ENCODE peak calls at places on chromosomes 12 and 14, in six cellular contexts. One of them, this sample, is unnamed.

GRCh38 chr12:101859664-101860607 is 17.4 kb upstream of the DRAM1 start:
- DNase-seq in B cell: no peak
- DNase-seq in stomach: no peak
- DNase-seq in MM.1S: no peak
- DNase-seq in psoas muscle: no peak
- DNase-seq in A673: no peak
- DNase-seq in this sample: no peak

GRCh38 chr14:92922155-92922735 is 705 bp upstream of the CHGA start:
- DNase-seq in psoas muscle: no peak
- DNase-seq in MM.1S: no peak
- DNase-seq in A673: no peak
- DNase-seq in stomach: no peak
- DNase-seq in B cell: no peak
- DNase-seq in this sample: no peak

GRCh38 chr14:61589691-61590521 is 105.4 kb upstream of the HIF1A start:
- DNase-seq in MM.1S: no peak
- DNase-seq in B cell: no peak
- DNase-seq in psoas muscle: no peak
- DNase-seq in A673: no peak
- DNase-seq in stomach: no peak
- DNase-seq in this sample: no peak

GRCh38 chr12:131003676-131004075 is 50.0 kb downstream of the ADGRD1 start:
- DNase-seq in A673: no peak
- DNase-seq in MM.1S: no peak
- DNase-seq in B cell: no peak
- DNase-seq in psoas muscle: no peak
- DNase-seq in stomach: no peak
- DNase-seq in this sample: no peak

GRCh38 chr14:93013368-93013719 is 90.4 kb downstream of the CHGA start:
- DNase-seq in stomach: no peak
- DNase-seq in B cell: no peak
- DNase-seq in A673: no peak
- DNase-seq in psoas muscle: no peak
- DNase-seq in MM.1S: no peak
- DNase-seq in this sample: no peak

GRCh38 chr12:91413591-91413990 is 231.0 kb upstream of the DCN start:
- DNase-seq in psoas muscle: no peak
- DNase-seq in stomach: no peak
- DNase-seq in A673: no peak
- DNase-seq in B cell: no peak
- DNase-seq in MM.1S: no peak
- DNase-seq in this sample: no peak

GRCh38 chr14:60089201-60089600 is 2.5 kb upstream of the PCNX4 start:
- DNase-seq in stomach: no peak
- DNase-seq in B cell: no peak
- DNase-seq in MM.1S: no peak
- DNase-seq in psoas muscle: no peak
- DNase-seq in A673: no peak
- DNase-seq in this sample: no peak

GRCh38 chr14:36513012-36513420 is 7.0 kb downstream of the NKX2-1 start:
- DNase-seq in A673: no peak
- DNase-seq in psoas muscle: no peak
- DNase-seq in MM.1S: no peak
- DNase-seq in stomach: no peak
- DNase-seq in B cell: no peak
- DNase-seq in this sample: no peak

GRCh38 chr14:48584031-48584430 is 908.6 kb upstream of the MDGA2 start:
- DNase-seq in MM.1S: no peak
- DNase-seq in A673: no peak
- DNase-seq in B cell: no peak
- DNase-seq in stomach: no peak
- DNase-seq in psoas muscle: no peak
- DNase-seq in this sample: no peak

GRCh38 chr12:24777359-24777758 is 171.5 kb downstream of the BCAT1 start:
- DNase-seq in B cell: no peak
- DNase-seq in psoas muscle: no peak
- DNase-seq in MM.1S: no peak
- DNase-seq in stomach: no peak
- DNase-seq in A673: no peak
- DNase-seq in this sample: no peak

GRCh38 chr12:53561590-53561953 is 54.3 kb upstream of the NPFF start:
- DNase-seq in MM.1S: no peak
- DNase-seq in B cell: no peak
- DNase-seq in stomach: no peak
- DNase-seq in psoas muscle: no peak
- DNase-seq in A673: peak
- DNase-seq in this sample: no peak

GRCh38 chr14:103031956-103032355 is 25.4 kb downstream of the CDC42BPB start:
- DNase-seq in stomach: peak
- DNase-seq in MM.1S: no peak
- DNase-seq in B cell: no peak
- DNase-seq in psoas muscle: no peak
- DNase-seq in A673: no peak
- DNase-seq in this sample: no peak

GRCh38 chr12:120234643-120235368 is 30.7 kb downstream of the PXN start:
- DNase-seq in MM.1S: no peak
- DNase-seq in stomach: peak
- DNase-seq in psoas muscle: peak
- DNase-seq in A673: peak
- DNase-seq in B cell: no peak
- DNase-seq in this sample: no peak

GRCh38 chr14:65346895-65347294 is 65.6 kb upstream of the FUT8 start:
- DNase-seq in psoas muscle: peak
- DNase-seq in MM.1S: peak
- DNase-seq in A673: no peak
- DNase-seq in B cell: no peak
- DNase-seq in stomach: no peak
- DNase-seq in this sample: no peak

GRCh38 chr12:12663644-12664294 is 32.2 kb downstream of the GPR19 start:
- DNase-seq in MM.1S: no peak
- DNase-seq in psoas muscle: no peak
- DNase-seq in stomach: no peak
- DNase-seq in A673: no peak
- DNase-seq in B cell: no peak
- DNase-seq in this sample: no peak

GRCh38 chr12:107992016-107992415 is 137.1 kb upstream of the WSCD2 start:
- DNase-seq in psoas muscle: no peak
- DNase-seq in MM.1S: no peak
- DNase-seq in B cell: no peak
- DNase-seq in A673: no peak
- DNase-seq in stomach: no peak
- DNase-seq in this sample: no peak

GRCh38 chr14:43687866-43688265 is 819.2 kb downstream of the FSCB start:
- DNase-seq in psoas muscle: no peak
- DNase-seq in stomach: no peak
- DNase-seq in B cell: no peak
- DNase-seq in MM.1S: no peak
- DNase-seq in A673: peak
- DNase-seq in this sample: no peak

GRCh38 chr12:69810870-69811498 is 14.0 kb upstream of the MYRFL start:
- DNase-seq in A673: no peak
- DNase-seq in stomach: no peak
- DNase-seq in B cell: no peak
- DNase-seq in psoas muscle: no peak
- DNase-seq in MM.1S: no peak
- DNase-seq in this sample: no peak

GRCh38 chr14:102774391-102775153 is 2.7 kb upstream of the TRAF3 start:
- DNase-seq in A673: peak
- DNase-seq in MM.1S: peak
- DNase-seq in stomach: peak
- DNase-seq in psoas muscle: no peak
- DNase-seq in B cell: peak
- DNase-seq in this sample: peak

GRCh38 chr12:121284551-121285390 is 11.7 kb downstream of the CAMKK2 start:
- DNase-seq in B cell: no peak
- DNase-seq in psoas muscle: no peak
- DNase-seq in MM.1S: no peak
- DNase-seq in stomach: peak
- DNase-seq in A673: no peak
- DNase-seq in this sample: no peak

GRCh38 chr14:35470775-35471174 is 63.2 kb upstream of the INSM2 start:
- DNase-seq in B cell: no peak
- DNase-seq in stomach: no peak
- DNase-seq in MM.1S: no peak
- DNase-seq in psoas muscle: no peak
- DNase-seq in A673: peak
- DNase-seq in this sample: no peak

GRCh38 chr14:30756594-30756993 is 117.8 kb upstream of the COCH start:
- DNase-seq in psoas muscle: no peak
- DNase-seq in A673: peak
- DNase-seq in stomach: no peak
- DNase-seq in MM.1S: no peak
- DNase-seq in B cell: no peak
- DNase-seq in this sample: no peak

GRCh38 chr12:65106948-65107347 is 14.2 kb downstream of the WIF1 start:
- DNase-seq in psoas muscle: no peak
- DNase-seq in stomach: no peak
- DNase-seq in A673: no peak
- DNase-seq in B cell: no peak
- DNase-seq in MM.1S: no peak
- DNase-seq in this sample: no peak

GRCh38 chr14:59483360-59483759 is 848 bp downstream of the L3HYPDH start:
- DNase-seq in A673: peak
- DNase-seq in B cell: no peak
- DNase-seq in psoas muscle: peak
- DNase-seq in stomach: no peak
- DNase-seq in MM.1S: no peak
- DNase-seq in this sample: no peak

GRCh38 chr14:53054457-53054856 is 98.7 kb downstream of the DDHD1 start:
- DNase-seq in stomach: no peak
- DNase-seq in psoas muscle: no peak
- DNase-seq in B cell: no peak
- DNase-seq in A673: no peak
- DNase-seq in MM.1S: no peak
- DNase-seq in this sample: no peak
- TF ChIP-seq CTCF in stomach: no peak
- TF ChIP-seq CTCF in psoas muscle: no peak
- TF ChIP-seq CTCF in B cell: no peak
- TF ChIP-seq CTCF in A673: no peak
- TF ChIP-seq CTCF in MM.1S: no peak
- TF ChIP-seq CTCF in this sample: no peak

GRCh38 chr14:57480044-57480443 is 13.6 kb downstream of the CCDC198 start:
- DNase-seq in B cell: no peak
- DNase-seq in A673: peak
- DNase-seq in MM.1S: no peak
- DNase-seq in stomach: no peak
- DNase-seq in psoas muscle: no peak
- DNase-seq in this sample: no peak
- TF ChIP-seq CTCF in B cell: no peak
- TF ChIP-seq CTCF in A673: peak
- TF ChIP-seq CTCF in MM.1S: no peak
- TF ChIP-seq CTCF in stomach: no peak
- TF ChIP-seq CTCF in psoas muscle: no peak
- TF ChIP-seq CTCF in this sample: no peak

GRCh38 chr12:2009623-2010022 is 5.4 kb upstream of the DCP1B start:
- DNase-seq in psoas muscle: no peak
- DNase-seq in B cell: no peak
- DNase-seq in MM.1S: no peak
- DNase-seq in A673: no peak
- DNase-seq in stomach: no peak
- DNase-seq in this sample: no peak

GRCh38 chr12:2008677-2009076 is 4.4 kb upstream of the DCP1B start:
- DNase-seq in stomach: no peak
- DNase-seq in B cell: no peak
- DNase-seq in A673: no peak
- DNase-seq in psoas muscle: no peak
- DNase-seq in MM.1S: no peak
- DNase-seq in this sample: no peak

GRCh38 chr12:2003676-2004112 is 563 bp downstream of the DCP1B start:
- DNase-seq in A673: no peak
- DNase-seq in MM.1S: peak
- DNase-seq in psoas muscle: no peak
- DNase-seq in B cell: no peak
- DNase-seq in stomach: no peak
- DNase-seq in this sample: no peak

GRCh38 chr12:2004113-2004929 is at the start of gene DCP1B:
- DNase-seq in stomach: peak
- DNase-seq in MM.1S: peak
- DNase-seq in A673: peak
- DNase-seq in B cell: peak
- DNase-seq in psoas muscle: peak
- DNase-seq in this sample: peak
- TF ChIP-seq CTCF in stomach: no peak
- TF ChIP-seq CTCF in MM.1S: no peak
- TF ChIP-seq CTCF in A673: no peak
- TF ChIP-seq CTCF in B cell: no peak
- TF ChIP-seq CTCF in psoas muscle: no peak
- TF ChIP-seq CTCF in this sample: no peak

DNA sequence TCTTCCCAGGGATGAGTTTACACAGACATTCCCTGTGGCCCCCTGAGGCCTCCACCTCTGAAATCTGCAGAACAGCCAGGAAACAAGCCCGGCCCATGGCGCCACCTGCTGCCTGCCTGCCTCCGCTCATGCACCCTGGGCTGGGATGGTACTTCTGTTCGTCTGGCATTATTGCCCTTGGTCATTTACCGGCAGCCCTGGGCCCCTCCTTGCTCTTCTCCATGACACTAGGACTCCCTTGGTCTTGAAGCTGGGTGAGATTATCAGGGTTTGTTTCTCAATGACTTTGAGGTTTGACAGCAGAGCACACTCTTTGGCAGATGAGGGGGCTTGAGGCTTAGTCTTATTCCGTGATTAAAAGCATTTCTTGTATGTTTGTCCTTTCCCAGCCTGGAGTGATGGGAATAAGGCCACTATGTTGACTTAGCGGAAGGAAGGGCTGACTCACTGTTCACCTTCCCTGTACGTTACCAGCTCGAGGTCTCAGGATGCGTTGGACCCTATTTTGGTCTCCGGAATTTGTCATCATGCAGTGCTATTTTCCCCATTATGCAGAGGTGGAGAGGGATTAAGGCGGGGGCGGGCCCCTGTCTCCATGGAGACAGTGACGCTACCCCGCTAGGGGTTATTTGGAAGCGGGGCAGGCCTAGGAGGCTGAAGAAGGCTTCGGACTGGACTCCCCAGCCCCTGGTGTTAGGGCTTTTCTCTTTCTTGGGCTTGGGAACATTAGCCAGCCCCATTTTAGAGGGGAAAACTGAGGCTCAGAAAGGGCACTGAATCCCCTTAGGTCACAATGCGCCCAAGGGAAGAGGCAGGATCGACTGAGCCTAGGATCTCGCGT is 709 bp upstream of the PEX5 start:
- DNase-seq in A673: peak
- DNase-seq in psoas muscle: peak
- DNase-seq in MM.1S: peak
- DNase-seq in B cell: peak
- DNase-seq in stomach: peak
- DNase-seq in this sample: peak
- TF ChIP-seq CTCF in A673: peak
- TF ChIP-seq CTCF in psoas muscle: peak
- TF ChIP-seq CTCF in MM.1S: peak
- TF ChIP-seq CTCF in B cell: peak
- TF ChIP-seq CTCF in stomach: no peak
- TF ChIP-seq CTCF in this sample: peak

This sample was measured in mesothelial cell of epicardium.